ENCODE peak calls at places on chromosome 9, in four cellular contexts. I is A549, H is HepG2, F is K562. C is an unnamed sample.

GRCh38 chr9:37611014-37611413 is 18.6 kb upstream of the TOMM5 start:
- DNase-seq in I (no peak), H (no peak), F (no peak), C (no peak)

GRCh38 chr9:78325343-78325742 is 28.4 kb downstream of the PSAT1 start:
- DNase-seq in I (no peak), H (no peak), F (peak), C (no peak)

GRCh38 chr9:68694125-68694524 is 10.9 kb upstream of the PIP5K1B start:
- DNase-seq in I (no peak), H (no peak), F (no peak), C (no peak)

GRCh38 chr9:113152699-113153098 is 1.9 kb downstream of the SLC31A2 start:
- DNase-seq in I (no peak), H (no peak), F (peak), C (no peak)

GRCh38 chr9:16133556-16134227 is 580.8 kb downstream of the CCDC171 start:
- DNase-seq in I (peak), H (peak), F (peak), C (peak)

GRCh38 chr9:87386490-87386889 is 111.2 kb upstream of the DAPK1 start:
- DNase-seq in I (peak), H (peak), F (peak), C (no peak)

GRCh38 chr9:135078361-135078821 is 9.1 kb upstream of the OLFM1 start:
- DNase-seq in I (no peak), H (no peak), F (no peak), C (no peak)

GRCh38 chr9:109253637-109254284 is 67.1 kb downstream of the EPB41L4B start:
- DNase-seq in I (peak), H (no peak), F (no peak), C (no peak)

GRCh38 chr9:134134949-134135342 is 936 bp upstream of the WDR5 start:
- DNase-seq in I (no peak), H (no peak), F (no peak), C (no peak)

GRCh38 chr9:137396227-137396626 is 26.7 kb downstream of the EXD3 start:
- DNase-seq in I (peak), H (peak), F (no peak), C (no peak)

GRCh38 chr9:137277329-137278041 is at the start of gene TOR4A:
- DNase-seq in I (peak), H (peak), F (peak), C (peak)

DNA sequence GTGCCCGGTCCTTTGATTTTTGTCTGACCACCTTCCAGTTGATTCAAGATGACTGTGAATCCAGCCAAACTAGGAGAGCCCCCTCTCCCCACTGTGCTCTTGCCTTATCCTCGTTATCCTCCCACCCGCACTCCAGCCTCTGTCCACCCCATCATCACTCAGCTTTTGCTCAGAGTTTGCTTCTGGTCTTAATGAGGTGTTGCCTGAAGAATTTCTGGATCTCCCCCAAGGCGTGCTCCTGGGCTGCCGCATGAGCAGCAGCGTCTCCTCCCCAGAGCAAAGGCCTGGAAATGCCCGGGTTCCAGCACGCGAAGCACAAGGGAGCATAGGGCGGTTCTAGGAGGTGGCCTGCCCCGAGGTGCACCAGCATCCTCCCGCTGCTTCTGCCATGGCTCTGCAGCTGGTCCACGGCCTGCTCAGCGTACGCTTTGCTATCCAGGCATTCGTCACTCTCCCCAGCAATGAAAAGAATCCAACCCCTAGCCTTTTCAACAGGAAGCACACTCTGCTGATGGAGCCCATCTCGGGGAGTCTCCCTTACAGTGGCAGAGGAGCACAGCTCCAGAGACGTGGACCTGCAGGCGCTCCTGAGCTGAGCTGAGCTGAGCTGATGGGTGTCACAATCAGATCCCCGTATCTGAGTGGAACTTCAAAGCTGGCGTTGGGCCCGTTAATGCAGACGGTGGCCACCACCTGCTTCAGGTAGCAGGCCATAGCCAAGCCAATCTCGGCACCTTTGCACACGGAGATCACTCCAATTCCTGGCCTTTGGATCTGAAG is 50.7 kb downstream of the BAAT start:
- DNase-seq in I (no peak), H (no peak), F (no peak), C (no peak)
- TF ChIP-seq ESRRA in I (no peak), H (no peak), F (no peak), C (no peak)

DNA sequence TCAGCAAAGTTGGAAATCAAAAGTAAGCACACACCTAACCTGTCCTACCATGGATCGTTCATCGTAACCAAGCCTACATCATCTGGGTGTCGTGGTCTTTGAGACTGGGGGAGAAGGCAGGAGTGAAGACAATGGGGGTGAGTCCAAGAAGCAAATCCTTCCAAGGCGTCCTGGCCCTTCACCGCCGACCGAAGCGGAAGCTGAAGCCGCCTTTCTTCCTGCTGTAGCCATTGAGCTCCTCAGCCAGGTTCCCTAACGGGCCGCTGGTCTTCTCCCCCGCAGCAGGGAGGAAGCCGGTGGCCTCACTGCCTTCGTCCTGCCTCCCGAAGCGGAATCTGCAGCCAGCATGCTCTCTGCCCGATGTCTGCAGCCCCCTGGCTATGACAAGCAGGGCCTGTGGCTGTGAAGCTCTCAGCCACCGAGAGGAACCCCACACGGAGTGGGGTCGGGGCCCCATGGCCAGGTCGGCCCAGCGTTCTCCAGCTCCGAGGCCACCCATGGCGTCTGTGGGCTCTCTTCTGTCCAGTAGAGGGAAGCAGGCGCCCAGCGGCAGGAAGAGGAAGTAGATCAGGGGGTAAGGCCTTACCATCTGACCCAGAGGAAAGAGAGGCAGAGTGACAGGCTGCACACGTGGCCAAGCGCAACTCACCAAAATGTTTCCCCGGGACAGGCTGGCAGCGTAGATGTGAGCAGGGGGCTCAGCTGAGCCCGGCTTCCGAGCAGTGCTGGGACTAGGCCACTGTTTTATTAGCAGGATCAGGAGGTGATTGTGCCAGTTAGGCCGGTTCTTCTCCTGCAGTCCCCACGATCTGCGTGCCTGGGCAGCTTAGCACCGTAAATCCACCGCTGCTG is 3.1 kb downstream of the QRFP start:
- DNase-seq in I (peak), H (no peak), F (peak), C (peak)
- TF ChIP-seq JUN in I (no peak), H (no peak), F (no peak), C (no peak)

DNA sequence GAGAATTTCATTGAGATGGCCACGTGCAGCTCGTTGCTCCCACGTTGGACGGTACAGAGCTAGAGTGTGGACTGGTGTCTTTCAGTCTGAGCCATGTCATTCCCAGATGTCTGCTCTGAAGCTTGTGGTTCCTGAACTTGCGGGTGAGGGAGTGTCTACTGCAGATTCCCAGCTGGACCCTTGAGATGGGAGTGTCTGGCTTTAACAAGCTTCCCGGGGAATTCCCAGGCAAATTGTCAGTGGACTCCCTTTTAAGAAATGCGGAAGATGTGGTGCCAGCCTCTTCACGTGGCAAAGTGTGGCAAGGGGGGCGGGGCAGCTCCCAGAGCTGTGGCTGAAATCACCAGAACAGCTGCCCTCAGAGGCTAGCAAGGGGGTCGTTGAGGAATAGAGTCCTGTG is 37.1 kb downstream of the PRRX2 start:
- DNase-seq in I (peak), H (no peak), F (no peak), C (no peak)
- TF ChIP-seq ESRRA in I (no peak), H (no peak), F (no peak), C (no peak)

GRCh38 chr9:70506159-70506558 is 91.7 kb upstream of the KLF9 start:
- DNase-seq in I (no peak), H (no peak), F (no peak), C (no peak)
- TF ChIP-seq JUN in I (no peak), H (no peak), F (no peak), C (no peak)

GRCh38 chr9:89603629-89604462 is 966 bp upstream of the GADD45G start:
- DNase-seq in I (peak), H (peak), F (peak), C (peak)

GRCh38 chr9:89605181-89606048 is 603 bp downstream of the GADD45G start:
- DNase-seq in I (peak), H (no peak), F (peak), C (peak)

GRCh38 chr9:89606049-89606481 is 1.3 kb downstream of the GADD45G start:
- DNase-seq in I (peak), H (peak), F (peak), C (peak)

GRCh38 chr9:89602978-89603628 is 1.7 kb upstream of the GADD45G start:
- DNase-seq in I (peak), H (peak), F (peak), C (peak)

DNA sequence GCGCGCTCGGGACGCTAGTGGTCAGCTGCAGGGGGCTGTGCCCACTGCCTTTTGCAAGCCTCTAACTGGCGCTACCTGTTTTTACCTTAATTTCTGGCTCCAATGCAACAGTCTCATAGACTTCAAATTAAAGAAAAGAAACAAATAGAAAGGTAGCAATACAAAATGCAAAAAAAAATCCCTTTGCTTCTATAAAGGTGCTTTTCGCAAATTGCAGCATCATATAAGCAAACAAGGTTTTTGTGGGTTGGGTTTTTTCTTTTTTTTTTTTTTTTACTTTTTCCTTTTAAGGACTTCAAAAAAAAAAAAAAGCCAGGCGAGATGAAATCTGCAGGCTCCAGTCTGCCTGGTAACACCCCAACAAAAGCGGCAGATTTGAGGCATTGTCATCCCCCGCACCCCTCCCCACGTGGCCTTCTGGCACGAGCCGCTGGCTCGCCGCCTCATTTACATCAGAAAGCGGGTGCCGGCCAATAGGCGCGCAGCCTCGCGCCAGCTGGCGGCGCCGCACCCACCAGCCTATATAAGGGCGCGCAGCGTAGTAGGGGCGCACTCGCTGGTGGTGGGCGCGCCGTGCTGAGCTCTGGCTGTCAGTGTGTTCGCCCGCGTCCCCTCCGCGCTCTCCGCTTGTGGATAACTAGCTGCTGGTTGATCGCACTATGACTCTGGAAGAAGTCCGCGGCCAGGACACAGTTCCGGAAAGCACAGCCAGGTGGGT is at the start of gene GADD45G:
- DNase-seq in I (peak), H (no peak), F (peak), C (peak)
- TF ChIP-seq ESRRA in I (no peak), H (no peak), F (no peak), C (peak)

DNA sequence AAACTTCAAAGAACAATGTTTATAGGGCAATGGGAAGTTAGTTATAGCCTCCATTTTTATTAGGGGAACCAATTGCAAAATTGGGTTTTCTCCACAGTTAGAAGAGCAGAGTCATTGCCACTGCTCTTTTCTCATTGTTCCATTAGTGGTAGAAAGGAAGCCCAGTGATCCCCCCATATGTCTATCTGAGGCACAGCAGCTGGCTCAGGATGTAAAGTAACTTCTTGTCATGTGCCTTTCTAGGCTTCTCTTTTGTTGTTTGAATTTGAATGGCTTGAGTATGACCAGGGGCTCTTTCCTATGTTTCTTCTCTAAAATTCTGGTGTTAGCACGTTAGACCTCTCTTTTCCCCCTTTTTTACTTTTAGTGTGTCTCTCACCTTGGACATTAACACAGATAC is 61.2 kb downstream of the UBAP1 start:
- DNase-seq in I (no peak), H (no peak), F (no peak), C (no peak)
- TF ChIP-seq JUN in I (no peak), H (no peak), F (no peak), C (no peak)

GRCh38 chr9:81416476-81417298 is 272.7 kb downstream of the TLE1 start:
- DNase-seq in I (no peak), H (no peak), F (no peak), C (no peak)
- TF ChIP-seq ESRRA in I (no peak), H (no peak), F (no peak), C (no peak)